ENCODE peak calls at places on chromosome 20, in ten cellular contexts. One of them, this sample, is unnamed.

GRCh38 chr20:23437126-23437894 is 2.2 kb upstream of the CSTL1 start:
- DNase-seq in T-cell: no peak
- DNase-seq in CD8-positive, alpha-beta memory T cell: no peak
- DNase-seq in lung microvascular endothelial cell: peak
- DNase-seq in cardiac fibroblast: no peak
- DNase-seq in left ventricle myocardium inferior: no peak
- DNase-seq in WTC11: no peak
- DNase-seq in AG10803: no peak
- DNase-seq in CD4-positive, alpha-beta T cell: no peak
- DNase-seq in NCI-H2171: no peak
- DNase-seq in this sample: no peak

GRCh38 chr20:45833883-45834796 is 541 bp downstream of the SNX21 start:
- DNase-seq in CD4-positive, alpha-beta T cell: peak
- DNase-seq in left ventricle myocardium inferior: peak
- DNase-seq in AG10803: peak
- DNase-seq in T-cell: no peak
- DNase-seq in NCI-H2171: no peak
- DNase-seq in cardiac fibroblast: peak
- DNase-seq in WTC11: peak
- DNase-seq in lung microvascular endothelial cell: peak
- DNase-seq in CD8-positive, alpha-beta memory T cell: peak
- DNase-seq in this sample: no peak

GRCh38 chr20:49990310-49990720 is 7.5 kb downstream of the SNAI1 start:
- DNase-seq in lung microvascular endothelial cell: no peak
- DNase-seq in WTC11: no peak
- DNase-seq in T-cell: no peak
- DNase-seq in NCI-H2171: no peak
- DNase-seq in CD8-positive, alpha-beta memory T cell: no peak
- DNase-seq in AG10803: peak
- DNase-seq in left ventricle myocardium inferior: no peak
- DNase-seq in cardiac fibroblast: peak
- DNase-seq in CD4-positive, alpha-beta T cell: no peak
- DNase-seq in this sample: no peak

GRCh38 chr20:35901678-35902544 is 52.4 kb downstream of the SCAND1 start:
- DNase-seq in cardiac fibroblast: peak
- DNase-seq in lung microvascular endothelial cell: no peak
- DNase-seq in CD4-positive, alpha-beta T cell: no peak
- DNase-seq in CD8-positive, alpha-beta memory T cell: no peak
- DNase-seq in left ventricle myocardium inferior: no peak
- DNase-seq in AG10803: peak
- DNase-seq in NCI-H2171: no peak
- DNase-seq in T-cell: no peak
- DNase-seq in WTC11: no peak
- DNase-seq in this sample: no peak

GRCh38 chr20:54090230-54091119 is 20.1 kb upstream of the BCAS1 start:
- DNase-seq in AG10803: no peak
- DNase-seq in lung microvascular endothelial cell: no peak
- DNase-seq in CD4-positive, alpha-beta T cell: no peak
- DNase-seq in T-cell: no peak
- DNase-seq in CD8-positive, alpha-beta memory T cell: no peak
- DNase-seq in NCI-H2171: no peak
- DNase-seq in left ventricle myocardium inferior: no peak
- DNase-seq in cardiac fibroblast: no peak
- DNase-seq in WTC11: no peak
- DNase-seq in this sample: no peak

GRCh38 chr20:44776977-44777376 is 31.3 kb downstream of the KCNK15 start:
- DNase-seq in WTC11: peak
- DNase-seq in CD8-positive, alpha-beta memory T cell: no peak
- DNase-seq in cardiac fibroblast: peak
- DNase-seq in lung microvascular endothelial cell: peak
- DNase-seq in NCI-H2171: no peak
- DNase-seq in CD4-positive, alpha-beta T cell: no peak
- DNase-seq in AG10803: no peak
- DNase-seq in left ventricle myocardium inferior: no peak
- DNase-seq in T-cell: no peak
- DNase-seq in this sample: no peak

GRCh38 chr20:24694727-24695528 is 225.5 kb downstream of the SYNDIG1 start:
- DNase-seq in T-cell: no peak
- DNase-seq in CD4-positive, alpha-beta T cell: no peak
- DNase-seq in lung microvascular endothelial cell: no peak
- DNase-seq in cardiac fibroblast: no peak
- DNase-seq in NCI-H2171: no peak
- DNase-seq in left ventricle myocardium inferior: peak
- DNase-seq in AG10803: peak
- DNase-seq in CD8-positive, alpha-beta memory T cell: no peak
- DNase-seq in WTC11: no peak
- DNase-seq in this sample: no peak

GRCh38 chr20:17557675-17558006 is 12.2 kb upstream of the DSTN start:
- DNase-seq in CD8-positive, alpha-beta memory T cell: no peak
- DNase-seq in AG10803: peak
- DNase-seq in NCI-H2171: no peak
- DNase-seq in left ventricle myocardium inferior: no peak
- DNase-seq in lung microvascular endothelial cell: peak
- DNase-seq in T-cell: no peak
- DNase-seq in CD4-positive, alpha-beta T cell: no peak
- DNase-seq in cardiac fibroblast: peak
- DNase-seq in WTC11: no peak
- DNase-seq in this sample: no peak

GRCh38 chr20:53547664-53548239 is 45.9 kb downstream of the ZNF217 start:
- DNase-seq in NCI-H2171: peak
- DNase-seq in left ventricle myocardium inferior: no peak
- DNase-seq in AG10803: peak
- DNase-seq in cardiac fibroblast: peak
- DNase-seq in WTC11: peak
- DNase-seq in CD4-positive, alpha-beta T cell: peak
- DNase-seq in lung microvascular endothelial cell: peak
- DNase-seq in CD8-positive, alpha-beta memory T cell: peak
- DNase-seq in T-cell: no peak
- DNase-seq in this sample: no peak

GRCh38 chr20:50560867-50561266 is 50.7 kb downstream of the PTPN1 start:
- DNase-seq in cardiac fibroblast: no peak
- DNase-seq in left ventricle myocardium inferior: no peak
- DNase-seq in CD8-positive, alpha-beta memory T cell: no peak
- DNase-seq in AG10803: no peak
- DNase-seq in NCI-H2171: no peak
- DNase-seq in lung microvascular endothelial cell: no peak
- DNase-seq in CD4-positive, alpha-beta T cell: no peak
- DNase-seq in T-cell: no peak
- DNase-seq in WTC11: no peak
- DNase-seq in this sample: no peak

GRCh38 chr20:17969884-17970409 is 1.1 kb downstream of the MGME1 start:
- DNase-seq in lung microvascular endothelial cell: peak
- DNase-seq in cardiac fibroblast: peak
- DNase-seq in NCI-H2171: no peak
- DNase-seq in left ventricle myocardium inferior: no peak
- DNase-seq in WTC11: no peak
- DNase-seq in AG10803: peak
- DNase-seq in T-cell: no peak
- DNase-seq in CD4-positive, alpha-beta T cell: no peak
- DNase-seq in CD8-positive, alpha-beta memory T cell: peak
- DNase-seq in this sample: no peak

GRCh38 chr20:35252037-35252461 is 25.6 kb downstream of the MMP24 start:
- DNase-seq in CD4-positive, alpha-beta T cell: no peak
- DNase-seq in WTC11: no peak
- DNase-seq in T-cell: peak
- DNase-seq in left ventricle myocardium inferior: no peak
- DNase-seq in cardiac fibroblast: no peak
- DNase-seq in AG10803: no peak
- DNase-seq in CD8-positive, alpha-beta memory T cell: peak
- DNase-seq in NCI-H2171: no peak
- DNase-seq in lung microvascular endothelial cell: no peak
- DNase-seq in this sample: no peak

GRCh38 chr20:49894073-49894470 is 21.3 kb downstream of the SPATA2 start:
- DNase-seq in lung microvascular endothelial cell: no peak
- DNase-seq in CD8-positive, alpha-beta memory T cell: no peak
- DNase-seq in WTC11: no peak
- DNase-seq in T-cell: no peak
- DNase-seq in NCI-H2171: no peak
- DNase-seq in AG10803: no peak
- DNase-seq in cardiac fibroblast: no peak
- DNase-seq in left ventricle myocardium inferior: no peak
- DNase-seq in CD4-positive, alpha-beta T cell: no peak
- DNase-seq in this sample: no peak

GRCh38 chr20:51886891-51887608 is 84.7 kb upstream of the SALL4 start:
- DNase-seq in AG10803: no peak
- DNase-seq in WTC11: no peak
- DNase-seq in cardiac fibroblast: no peak
- DNase-seq in T-cell: no peak
- DNase-seq in CD4-positive, alpha-beta T cell: no peak
- DNase-seq in NCI-H2171: no peak
- DNase-seq in left ventricle myocardium inferior: no peak
- DNase-seq in CD8-positive, alpha-beta memory T cell: no peak
- DNase-seq in lung microvascular endothelial cell: peak
- DNase-seq in this sample: no peak

GRCh38 chr20:37907677-37908397 is 4.9 kb downstream of the VSTM2L start:
- DNase-seq in AG10803: peak
- DNase-seq in left ventricle myocardium inferior: no peak
- DNase-seq in cardiac fibroblast: peak
- DNase-seq in lung microvascular endothelial cell: peak
- DNase-seq in CD8-positive, alpha-beta memory T cell: no peak
- DNase-seq in CD4-positive, alpha-beta T cell: no peak
- DNase-seq in WTC11: peak
- DNase-seq in NCI-H2171: no peak
- DNase-seq in T-cell: no peak
- DNase-seq in this sample: no peak

GRCh38 chr20:32583581-32584045 is 1.5 kb downstream of the NOL4L start:
- DNase-seq in T-cell: no peak
- DNase-seq in AG10803: no peak
- DNase-seq in CD4-positive, alpha-beta T cell: no peak
- DNase-seq in left ventricle myocardium inferior: no peak
- DNase-seq in NCI-H2171: no peak
- DNase-seq in WTC11: no peak
- DNase-seq in cardiac fibroblast: no peak
- DNase-seq in CD8-positive, alpha-beta memory T cell: no peak
- DNase-seq in lung microvascular endothelial cell: no peak
- DNase-seq in this sample: no peak

GRCh38 chr20:62921119-62921687 is 5.1 kb downstream of the DIDO1 start:
- DNase-seq in WTC11: peak
- DNase-seq in lung microvascular endothelial cell: peak
- DNase-seq in NCI-H2171: no peak
- DNase-seq in cardiac fibroblast: peak
- DNase-seq in T-cell: peak
- DNase-seq in CD4-positive, alpha-beta T cell: peak
- DNase-seq in AG10803: peak
- DNase-seq in left ventricle myocardium inferior: no peak
- DNase-seq in CD8-positive, alpha-beta memory T cell: peak
- DNase-seq in this sample: no peak

This sample was measured in omental fat pad.